ENCODE peak calls at places on chromosome 6, in eight cellular contexts. M, E, Y, P, D, W, R and X are unnamed samples. For H3K4me1, the result is how much of the 10 kb centered on the place peaks cover.

GRCh38 chr6:170116643-170117042 is 174.2 kb downstream of the DLL1 start:
- DNase-seq in M (peak), E (peak), Y (peak), P (peak), D (peak), W (peak), R (no peak), X (no peak)

GRCh38 chr6:50030777-50031562 is 9.2 kb upstream of the DEFB110 start:
- DNase-seq in M (no peak), E (no peak), Y (no peak), P (no peak), D (peak), W (no peak), R (no peak), X (no peak)

GRCh38 chr6:27100921-27101320 is 146.6 kb upstream of the PRSS16 start:
- DNase-seq in M (no peak), E (no peak), Y (no peak), P (no peak), D (no peak), W (no peak), R (no peak), X (no peak)

GRCh38 chr6:36627801-36628246 is 33.7 kb downstream of the SRSF3 start:
- DNase-seq in M (peak), E (peak), Y (no peak), P (peak), D (no peak), W (peak), R (peak), X (no peak)

GRCh38 chr6:43705996-43706395 is 18.4 kb upstream of the MRPS18A start:
- DNase-seq in M (no peak), E (no peak), Y (no peak), P (no peak), D (no peak), W (no peak), R (no peak), X (no peak)

GRCh38 chr6:131037194-131037897 is 25.7 kb downstream of the EPB41L2 start:
- DNase-seq in M (no peak), E (no peak), Y (no peak), P (no peak), D (no peak), W (no peak), R (no peak), X (no peak)

GRCh38 chr6:73515204-73516101 is 5.4 kb downstream of the EEF1A1 start:
- DNase-seq in M (no peak), E (peak), Y (peak), P (peak), D (no peak), W (no peak), R (peak), X (peak)

GRCh38 chr6:117687006-117687405 is 11.7 kb downstream of the NUS1 start:
- DNase-seq in M (no peak), E (no peak), Y (no peak), P (no peak), D (no peak), W (no peak), R (no peak), X (no peak)

GRCh38 chr6:145733770-145734169 is 1.6 kb downstream of the EPM2A start:
- DNase-seq in M (no peak), E (no peak), Y (no peak), P (no peak), D (no peak), W (no peak), R (peak), X (no peak)

GRCh38 chr6:149318581-149319286 is 1.2 kb downstream of the TAB2 start:
- DNase-seq in M (no peak), E (no peak), Y (no peak), P (no peak), D (no peak), W (no peak), R (peak), X (no peak)

GRCh38 chr6:104638841-104639290 is 220.9 kb downstream of the HACE1 start:
- DNase-seq in M (no peak), E (no peak), Y (no peak), P (no peak), D (no peak), W (peak), R (no peak), X (no peak)

GRCh38 chr6:125789576-125790402 is 971 bp upstream of the NCOA7 start:
- DNase-seq in M (peak), E (peak), Y (peak), P (peak), D (peak), W (peak), R (peak), X (peak)

GRCh38 chr6:162177733-162178132 is 549.8 kb downstream of the PRKN start:
- DNase-seq in M (no peak), E (no peak), Y (no peak), P (no peak), D (no peak), W (no peak), R (no peak), X (no peak)

GRCh38 chr6:431986-432385 is 40.4 kb downstream of the IRF4 start:
- DNase-seq in M (no peak), E (no peak), Y (no peak), P (no peak), D (no peak), W (no peak), R (no peak), X (no peak)

GRCh38 chr6:21752054-21752811 is 158.7 kb downstream of the SOX4 start:
- DNase-seq in M (no peak), E (no peak), Y (no peak), P (no peak), D (no peak), W (no peak), R (no peak), X (no peak)

GRCh38 chr6:46628976-46629375 is 23.6 kb downstream of the CYP39A1 start:
- DNase-seq in M (no peak), E (no peak), Y (no peak), P (no peak), D (no peak), W (no peak), R (no peak), X (no peak)

GRCh38 chr6:130613176-130613575 is 214.0 kb upstream of the SMLR1 start:
- DNase-seq in M (no peak), E (no peak), Y (no peak), P (no peak), D (no peak), W (no peak), R (no peak), X (no peak)

GRCh38 chr6:161508341-161508740 is 234.5 kb upstream of the AGPAT4 start:
- DNase-seq in M (no peak), E (no peak), Y (no peak), P (no peak), D (no peak), W (no peak), R (no peak), X (no peak)

GRCh38 chr6:52499026-52499425 is 77.8 kb downstream of the TRAM2 start:
- DNase-seq in M (no peak), E (no peak), Y (no peak), P (no peak), D (no peak), W (no peak), R (no peak), X (no peak)

GRCh38 chr6:46655803-46656202 is 3.0 kb downstream of the SLC25A27 start:
- DNase-seq in M (no peak), E (no peak), Y (no peak), P (no peak), D (no peak), W (no peak), R (no peak), X (no peak)

GRCh38 chr6:132401120-132401940 is at the start of gene MOXD1:
- DNase-seq in M (peak), E (peak), Y (no peak), P (no peak), D (peak), W (peak), R (peak), X (no peak)

GRCh38 chr6:113082691-113083090 is 735.6 kb downstream of the RFPL4B start:
- DNase-seq in M (no peak), E (no peak), Y (no peak), P (no peak), D (no peak), W (no peak), R (no peak), X (no peak)

GRCh38 chr6:84082693-84083265 is 49.2 kb downstream of the MRAP2 start:
- DNase-seq in M (no peak), E (no peak), Y (no peak), P (no peak), D (no peak), W (no peak), R (no peak), X (no peak)

GRCh38 chr6:97186416-97186999 is 96.5 kb downstream of the MMS22L start:
- DNase-seq in M (peak), E (peak), Y (peak), P (peak), D (no peak), W (peak), R (peak), X (peak)

GRCh38 chr6:85865665-85866372 is 223.1 kb upstream of the SYNCRIP start:
- DNase-seq in M (no peak), E (no peak), Y (no peak), P (no peak), D (no peak), W (no peak), R (peak), X (peak)

GRCh38 chr6:89927788-89928565 is 33.7 kb downstream of the GJA10 start:
- DNase-seq in M (no peak), E (no peak), Y (no peak), P (no peak), D (no peak), W (no peak), R (no peak), X (no peak)

GRCh38 chr6:34396518-34396917 is 4.0 kb upstream of the NUDT3 start:
- DNase-seq in M (no peak), E (no peak), Y (no peak), P (no peak), D (no peak), W (no peak), R (no peak), X (no peak)

GRCh38 chr6:5749666-5750215 is 257.0 kb downstream of the NRN1 start:
- DNase-seq in M (no peak), E (no peak), Y (no peak), P (no peak), D (no peak), W (no peak), R (no peak), X (no peak)

GRCh38 chr6:52558266-52559000 is 18.4 kb downstream of the TRAM2 start:
- DNase-seq in M (no peak), E (no peak), Y (no peak), P (no peak), D (no peak), W (no peak), R (no peak), X (no peak)

GRCh38 chr6:89597372-89597771 is 41.2 kb downstream of the LYRM2 start:
- DNase-seq in M (no peak), E (no peak), Y (no peak), P (no peak), D (no peak), W (no peak), R (no peak), X (no peak)

GRCh38 chr6:137044366-137045220 is at the start of gene IL20RA:
- DNase-seq in M (peak), E (peak), Y (no peak), P (no peak), D (peak), W (peak), R (peak), X (no peak)
- H3K27ac ChIP-seq in M (peak), E (peak), Y (no peak), P (no peak), D (peak), W (peak), R (peak), X (no peak)

DNA sequence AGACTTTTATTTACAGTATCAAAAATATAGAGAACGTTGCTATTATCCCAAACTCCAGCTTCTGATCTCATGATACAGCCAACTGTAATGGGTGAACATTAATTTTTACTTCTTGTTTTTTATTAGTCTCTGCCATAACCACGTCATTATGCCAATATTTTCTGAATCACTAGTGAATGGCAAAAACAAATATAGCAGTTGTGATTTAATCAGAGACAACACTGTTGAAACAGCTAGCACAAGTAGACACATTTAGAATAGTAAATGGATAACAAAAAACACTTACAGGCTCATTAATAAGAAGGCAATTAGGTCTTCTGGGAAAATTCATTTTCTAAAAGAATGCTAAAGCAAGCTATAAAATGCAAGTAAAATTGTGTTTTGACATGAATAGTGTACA is 8.1 kb downstream of the PTPRK start:
- DNase-seq in M (no peak), E (no peak), Y (no peak), P (no peak), D (no peak), W (no peak), R (no peak), X (no peak)
- H3K4me1 ChIP-seq in M (under half), E (half or more), Y (under half), P (under half), D (half or more), W (half or more), R (under half), X (under half)

GRCh38 chr6:42212442-42212841 is 5.2 kb downstream of the MRPS10 start:
- DNase-seq in M (no peak), E (no peak), Y (no peak), P (no peak), D (no peak), W (no peak), R (no peak), X (no peak)

GRCh38 chr6:42204768-42205282 is 10.1 kb upstream of the GUCA1B start:
- DNase-seq in M (no peak), E (no peak), Y (no peak), P (no peak), D (no peak), W (no peak), R (no peak), X (no peak)

GRCh38 chr6:42211726-42212125 is 5.9 kb downstream of the MRPS10 start:
- DNase-seq in M (no peak), E (no peak), Y (no peak), P (no peak), D (no peak), W (no peak), R (no peak), X (no peak)

DNA sequence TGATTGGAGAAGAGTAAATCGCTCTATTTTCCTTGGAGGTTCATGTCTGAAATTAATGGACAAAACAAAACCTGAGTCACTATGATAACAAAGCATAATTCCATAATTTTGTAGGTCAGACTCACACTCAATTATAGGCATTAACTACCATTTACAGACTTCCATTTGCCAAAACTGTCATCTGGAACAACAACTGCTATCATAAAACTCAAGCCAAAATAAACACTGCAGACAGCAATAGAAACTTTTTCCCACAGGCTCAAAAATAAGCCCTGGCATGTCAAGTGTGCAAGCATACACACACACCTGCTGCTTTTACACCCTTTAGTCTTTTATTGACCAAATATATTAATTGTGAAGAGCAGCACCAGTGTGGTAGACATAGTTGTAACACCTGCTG is 7.1 kb downstream of the MRPS10 start:
- DNase-seq in M (no peak), E (no peak), Y (no peak), P (no peak), D (no peak), W (no peak), R (no peak), X (no peak)
- H3K27ac ChIP-seq in M (no peak), E (no peak), Y (no peak), P (no peak), D (no peak), W (no peak), R (no peak), X (no peak)

GRCh38 chr6:53829698-53830221 is 35.0 kb downstream of the LRRC1 start:
- DNase-seq in M (no peak), E (no peak), Y (no peak), P (no peak), D (no peak), W (no peak), R (peak), X (no peak)
- H3K4me1 ChIP-seq in M (under half), E (under half), Y (under half), P (under half), D (under half), W (under half), R (under half), X (under half)

GRCh38 chr6:23589811-23590210 is 536.2 kb upstream of the NRSN1 start:
- DNase-seq in M (no peak), E (no peak), Y (no peak), P (no peak), D (no peak), W (no peak), R (no peak), X (no peak)

GRCh38 chr6:23587582-23587981 is 538.4 kb upstream of the NRSN1 start:
- DNase-seq in M (no peak), E (no peak), Y (no peak), P (no peak), D (no peak), W (no peak), R (peak), X (no peak)

GRCh38 chr6:23591761-23592160 is 534.3 kb upstream of the NRSN1 start:
- DNase-seq in M (no peak), E (no peak), Y (no peak), P (no peak), D (no peak), W (no peak), R (no peak), X (no peak)
- H3K27ac ChIP-seq in M (no peak), E (no peak), Y (no peak), P (no peak), D (no peak), W (no peak), R (no peak), X (no peak)

DNA sequence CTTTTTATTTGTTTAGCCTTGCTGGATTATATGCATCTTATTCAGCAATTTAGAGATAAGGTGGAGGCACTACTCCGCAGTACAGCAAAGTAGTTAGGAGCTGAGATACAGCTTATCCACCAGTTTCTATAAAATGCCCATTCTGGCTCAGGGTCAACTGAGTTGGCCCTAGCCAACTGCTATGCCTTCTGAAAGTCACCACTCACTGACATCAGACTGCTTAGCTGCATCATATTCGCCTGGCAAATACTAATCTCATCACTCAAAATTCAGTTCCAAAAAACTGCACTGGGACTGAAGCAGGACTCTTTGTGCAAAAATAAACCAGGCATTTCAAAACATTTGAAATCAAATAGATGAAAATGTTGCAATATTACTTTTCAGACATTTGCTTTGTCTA is 230.1 kb downstream of the ALDH8A1 start:
- DNase-seq in M (no peak), E (no peak), Y (no peak), P (no peak), D (no peak), W (no peak), R (no peak), X (no peak)
- H3K4me1 ChIP-seq in M (half or more), E (under half), Y (under half), P (under half), D (under half), W (half or more), R (under half), X (under half)

GRCh38 chr6:41736207-41736710 is 851 bp upstream of the TFEB start:
- DNase-seq in M (no peak), E (no peak), Y (no peak), P (no peak), D (peak), W (no peak), R (no peak), X (no peak)
- H3K27ac ChIP-seq in M (no peak), E (no peak), Y (no peak), P (no peak), D (no peak), W (no peak), R (no peak), X (no peak)

DNA sequence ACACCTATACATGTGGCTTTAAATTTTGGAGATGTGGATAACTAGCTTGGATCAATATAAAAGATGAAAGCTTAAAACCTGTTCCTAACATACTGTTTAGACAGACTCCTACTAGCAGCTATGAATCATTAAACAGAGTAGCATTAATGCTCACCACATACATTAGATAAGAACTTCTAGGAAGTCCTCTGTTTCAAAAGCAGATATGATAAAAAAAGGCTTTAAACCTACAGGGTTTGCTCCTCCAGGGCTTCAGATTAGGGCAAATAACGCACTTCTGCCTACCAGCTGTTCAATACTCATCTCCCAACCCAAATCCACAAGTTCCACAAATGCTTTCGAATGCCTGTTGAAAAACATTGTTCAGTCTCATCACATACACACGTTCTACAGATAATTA is 1.5 kb downstream of the REPS1 start:
- DNase-seq in M (no peak), E (no peak), Y (no peak), P (no peak), D (no peak), W (no peak), R (peak), X (no peak)
- H3K4me1 ChIP-seq in M (half or more), E (under half), Y (under half), P (under half), D (under half), W (half or more), R (under half), X (under half)